ENCODE peak calls at places on chromosome 15, in eight cellular contexts. Y is AG10803; W is coronary artery; G is kidney epithelial cell; X is activated CD8-positive, alpha-beta T cell treated with anti-CD3 and anti-CD28 coated beads for 36 hours; T is esophagus muscularis mucosa; F is MCF 10A; I is WTC11. K is an unnamed sample.

GRCh38 chr15:72614810-72615532 is 39.5 kb upstream of the GOLGA6B start:
- DNase-seq in Y (no peak), W (no peak), G (no peak), X (no peak), T (no peak), F (no peak), I (no peak), K (no peak)

GRCh38 chr15:42332331-42332730 is 27.0 kb upstream of the CAPN3 start:
- DNase-seq in Y (peak), W (no peak), G (no peak), X (no peak), T (no peak), F (no peak), I (no peak), K (no peak)

GRCh38 chr15:70799667-70800450 is 36.5 kb upstream of the UACA start:
- DNase-seq in Y (peak), W (no peak), G (no peak), X (no peak), T (no peak), F (peak), I (no peak), K (no peak)

GRCh38 chr15:25241241-25241801 is 197.5 kb downstream of the UBE3A start:
- DNase-seq in Y (no peak), W (no peak), G (no peak), X (no peak), T (no peak), F (no peak), I (peak), K (no peak)

GRCh38 chr15:99918072-99918471 is 184.8 kb upstream of the LYSMD4 start:
- DNase-seq in Y (no peak), W (no peak), G (no peak), X (no peak), T (peak), F (no peak), I (no peak), K (no peak)

GRCh38 chr15:36507458-36507857 is 72.0 kb upstream of the CDIN1 start:
- DNase-seq in Y (no peak), W (no peak), G (no peak), X (no peak), T (no peak), F (no peak), I (no peak), K (no peak)

GRCh38 chr15:31271706-31272557 is 54.7 kb upstream of the KLF13 start:
- DNase-seq in Y (no peak), W (no peak), G (no peak), X (no peak), T (peak), F (no peak), I (peak), K (no peak)

GRCh38 chr15:52204657-52205056 is 13.5 kb upstream of the GNB5 start:
- DNase-seq in Y (no peak), W (no peak), G (no peak), X (no peak), T (no peak), F (no peak), I (no peak), K (no peak)

GRCh38 chr15:39692464-39693327 is 89.9 kb downstream of the FSIP1 start:
- DNase-seq in Y (no peak), W (no peak), G (peak), X (no peak), T (no peak), F (no peak), I (peak), K (no peak)

GRCh38 chr15:51144021-51144532 is 49.4 kb upstream of the TNFAIP8L3 start:
- DNase-seq in Y (peak), W (no peak), G (no peak), X (no peak), T (no peak), F (peak), I (no peak), K (no peak)

GRCh38 chr15:36831915-36832310 is 252.5 kb downstream of the CDIN1 start:
- DNase-seq in Y (no peak), W (no peak), G (no peak), X (no peak), T (no peak), F (peak), I (no peak), K (no peak)

DNA sequence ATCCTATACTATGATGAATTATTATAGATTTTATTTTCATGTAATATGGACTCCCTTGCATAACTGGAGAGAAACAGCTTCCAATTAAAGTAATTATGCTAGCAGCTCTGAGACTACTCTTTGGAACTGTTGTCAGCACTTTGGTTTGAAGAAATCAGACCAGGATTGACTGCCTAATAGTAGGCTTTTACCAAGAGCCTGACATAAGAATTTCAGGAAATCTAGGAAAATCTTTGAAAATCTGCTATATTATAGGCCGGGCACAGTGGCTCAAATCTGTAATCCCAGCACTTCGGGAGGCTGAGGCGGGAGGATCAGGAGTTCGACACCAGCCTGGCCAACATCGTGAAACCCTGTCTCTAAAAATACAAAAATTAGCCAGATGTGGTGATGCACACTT is 62.9 kb downstream of the ZNF609 start:
- DNase-seq in Y (no peak), W (no peak), G (no peak), X (no peak), T (no peak), F (no peak), I (no peak), K (no peak)
- TF ChIP-seq CTCF in Y (no peak), W (no peak), G (no peak), X (no peak), T (no peak), F (no peak), I (no peak), K (no peak)

GRCh38 chr15:77901921-77902750 is 175.4 kb downstream of the TBC1D2B start:
- DNase-seq in Y (no peak), W (peak), G (no peak), X (no peak), T (no peak), F (no peak), I (peak), K (no peak)
- TF ChIP-seq CTCF in Y (peak), W (no peak), G (peak), X (no peak), T (no peak), F (peak), I (no peak), K (no peak)

DNA sequence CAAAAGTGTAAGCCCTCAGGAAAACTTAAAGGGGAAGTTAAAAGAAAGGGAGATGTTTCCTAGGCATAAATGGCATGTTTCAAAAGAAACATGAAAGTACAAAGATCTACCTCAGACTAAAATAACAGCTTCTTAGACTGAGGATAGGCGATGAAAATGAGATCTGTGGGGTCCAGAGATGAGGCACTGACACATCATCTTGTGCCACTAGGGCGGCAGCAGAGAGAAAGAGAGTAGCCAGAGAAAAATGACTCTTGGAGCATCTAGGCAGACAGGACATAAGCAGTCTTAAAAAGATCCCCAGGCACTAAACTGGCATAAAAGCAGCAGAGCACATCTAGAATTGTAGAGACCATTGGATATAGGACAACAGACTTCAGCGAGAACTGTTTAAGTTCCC is 42.5 kb upstream of the RFX7 start:
- DNase-seq in Y (no peak), W (no peak), G (no peak), X (peak), T (no peak), F (peak), I (peak), K (no peak)
- TF ChIP-seq CTCF in Y (peak), W (no peak), G (no peak), X (no peak), T (no peak), F (peak), I (no peak), K (peak)

GRCh38 chr15:58221591-58222241 is 83.5 kb downstream of the AQP9 start:
- DNase-seq in Y (peak), W (no peak), G (no peak), X (peak), T (no peak), F (peak), I (peak), K (peak)
- TF ChIP-seq CTCF in Y (peak), W (no peak), G (peak), X (no peak), T (no peak), F (peak), I (no peak), K (peak)

DNA sequence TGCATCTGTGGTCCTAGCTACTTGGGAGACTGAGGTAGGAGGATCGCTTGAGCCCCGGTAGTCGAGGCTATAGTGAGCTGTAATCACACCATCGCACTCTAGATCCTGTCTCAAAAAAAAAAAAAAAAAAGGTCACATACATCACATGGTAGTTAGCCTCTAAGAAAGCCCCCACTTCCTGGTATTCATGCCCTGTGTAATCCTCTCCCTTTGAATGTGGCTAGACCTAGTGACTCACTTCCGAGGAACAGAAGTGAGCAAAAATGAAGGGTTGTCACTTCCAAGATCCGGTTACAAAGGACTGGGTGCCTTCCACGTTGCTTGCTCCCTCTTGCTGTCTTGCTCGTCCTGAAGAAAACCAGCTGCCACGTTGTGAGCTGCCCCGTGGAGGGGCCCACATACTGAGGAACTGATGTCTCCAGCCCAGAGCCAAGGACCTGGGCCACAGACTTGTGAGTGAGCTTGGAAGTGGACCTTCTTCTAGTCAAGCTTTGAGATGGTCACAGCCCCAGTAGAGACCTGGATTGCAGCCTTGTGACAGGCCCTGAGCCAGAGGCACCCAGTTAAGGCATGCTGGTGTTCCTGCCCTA is 12.6 kb upstream of the LCTL start:
- DNase-seq in Y (peak), W (no peak), G (peak), X (peak), T (no peak), F (peak), I (no peak), K (no peak)
- TF ChIP-seq CTCF in Y (no peak), W (no peak), G (no peak), X (no peak), T (no peak), F (no peak), I (no peak), K (no peak)

GRCh38 chr15:29942144-29942543 is 119.9 kb upstream of the TJP1 start:
- DNase-seq in Y (no peak), W (no peak), G (no peak), X (no peak), T (no peak), F (no peak), I (no peak), K (no peak)
- TF ChIP-seq CTCF in Y (peak), W (no peak), G (peak), X (no peak), T (peak), F (no peak), I (no peak), K (no peak)